ENCODE peak calls at places on chromosomes 3 and 15, in seven cellular contexts. T is Peyer's patch, J is tibial nerve, P is ovary, A is stomach, X is neuronal stem cell, Z is GM23248. I is an unnamed sample. For H3K4me1 and H3K36me3, the result is how much of the 10 kb centered on the place peaks cover.

GRCh38 chr3:189999718-190000117 is 121.0 kb downstream of the P3H2 start:
- DNase-seq in T (no peak), P (no peak), X (no peak), Z (no peak), J (no peak), A (no peak), I (no peak)

GRCh38 chr3:53594276-53594675 is 99.9 kb downstream of the CACNA1D start:
- DNase-seq in A (no peak), T (no peak), P (no peak), X (no peak), J (no peak), Z (no peak), I (no peak)

GRCh38 chr3:82015241-82015640 is 253.8 kb upstream of the GBE1 start:
- DNase-seq in J (no peak), X (no peak), P (no peak), A (no peak), Z (no peak), T (no peak), I (no peak)

GRCh38 chr3:162769559-162769958 is 1273.0 kb downstream of the OTOL1 start:
- DNase-seq in T (no peak), J (no peak), P (no peak), Z (peak), X (no peak), A (no peak), I (no peak)

GRCh38 chr3:195921334-195921771 is 13.0 kb upstream of the TNK2 start:
- DNase-seq in X (no peak), P (no peak), J (no peak), Z (peak), A (no peak), T (peak), I (no peak)

GRCh38 chr3:42256135-42256819 is 9.7 kb downstream of the CCK start:
- DNase-seq in T (no peak), P (no peak), X (no peak), J (no peak), A (no peak), Z (peak), I (no peak)

GRCh38 chr3:23761440-23761896 is 44.3 kb upstream of the UBE2E1 start:
- DNase-seq in Z (peak), A (no peak), T (peak), P (no peak), X (no peak), J (no peak), I (no peak)

GRCh38 chr3:28989646-28990089 is 291.2 kb upstream of the RBMS3 start:
- DNase-seq in J (no peak), T (no peak), X (no peak), P (no peak), Z (peak), A (no peak), I (no peak)

GRCh38 chr3:82067420-82067819 is 306.0 kb upstream of the GBE1 start:
- DNase-seq in A (no peak), J (no peak), X (no peak), Z (no peak), T (no peak), P (no peak), I (no peak)

GRCh38 chr3:95154775-95155174 is 1091.9 kb downstream of the NSUN3 start:
- DNase-seq in Z (no peak), J (no peak), T (no peak), P (no peak), A (no peak), X (no peak), I (no peak)

GRCh38 chr15:51203797-51204196 is 109.1 kb upstream of the TNFAIP8L3 start:
- DNase-seq in P (no peak), A (no peak), X (no peak), T (no peak), J (no peak), Z (peak), I (no peak)

GRCh38 chr15:70815604-70816003 is 38.4 kb downstream of the LARP6 start:
- DNase-seq in P (no peak), Z (no peak), X (no peak), A (no peak), J (no peak), T (no peak), I (no peak)

GRCh38 chr3:22175899-22176298 is 424.9 kb upstream of the ZNF385D start:
- DNase-seq in A (no peak), X (no peak), T (no peak), J (no peak), P (no peak), Z (peak), I (no peak)

GRCh38 chr15:62392411-62392810 is 227.3 kb upstream of the C2CD4B start:
- DNase-seq in T (peak), X (peak), Z (peak), J (no peak), P (no peak), A (no peak), I (peak)

GRCh38 chr15:51737538-51738305 is at the start of gene LYSMD2:
- DNase-seq in Z (peak), X (peak), T (peak), J (peak), A (peak), P (peak), I (peak)

GRCh38 chr3:57752307-57752706 is 3.8 kb upstream of the SLMAP start:
- DNase-seq in J (no peak), T (peak), X (no peak), A (no peak), Z (peak), P (no peak), I (no peak)

GRCh38 chr3:173618703-173619102 is 221.2 kb downstream of the NLGN1 start:
- DNase-seq in T (no peak), P (no peak), Z (no peak), J (no peak), A (no peak), X (no peak), I (peak)

DNA sequence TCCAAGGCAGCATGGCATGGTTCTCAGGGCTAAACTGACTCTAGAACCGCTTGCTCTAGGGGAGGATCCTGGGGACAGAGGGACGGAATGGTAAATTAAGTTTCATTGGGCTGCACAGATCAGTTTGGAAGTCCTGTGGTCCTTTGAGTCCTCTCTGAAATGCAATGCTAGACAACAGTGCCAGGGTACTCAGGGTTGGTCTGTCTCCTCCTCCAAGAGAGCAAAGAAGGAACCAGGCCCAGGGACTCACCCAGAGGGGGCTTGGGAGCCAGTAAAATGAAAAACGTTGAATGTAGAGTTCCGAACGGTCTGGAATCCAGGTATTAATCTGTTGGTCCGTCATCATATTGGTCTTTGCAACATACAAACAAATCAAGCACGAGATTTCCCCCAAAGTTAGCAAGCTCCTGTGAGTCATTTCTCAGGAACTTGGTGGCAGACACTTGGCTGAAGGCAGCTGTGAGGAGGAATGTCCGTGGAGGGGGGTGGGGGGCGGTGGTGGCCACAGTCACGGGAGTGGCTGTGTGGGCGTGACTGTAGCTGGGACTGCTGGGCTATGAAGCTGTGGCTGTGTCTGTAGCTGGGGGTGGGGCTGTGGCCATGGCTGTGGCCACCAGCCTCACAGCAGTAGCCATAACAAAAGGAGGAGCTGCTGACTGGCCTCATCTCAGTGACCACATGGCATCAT is 361.0 kb downstream of the SHQ1 start:
- DNase-seq in T (peak), J (no peak), Z (peak), P (peak), A (peak), X (no peak), I (peak)
- H3K4me1 ChIP-seq in T (under half), J (under half), Z (under half), P (under half), A (under half), X (under half), I (under half)

GRCh38 chr3:69439683-69440270 is 53.9 kb upstream of the FRMD4B start:
- DNase-seq in J (no peak), Z (peak), A (no peak), T (no peak), X (no peak), P (no peak), I (peak)
- H3K4me3 ChIP-seq in J (no peak), Z (peak), A (no peak), T (no peak), X (no peak), P (peak), I (peak)

GRCh38 chr3:13379191-13379830 is 40.8 kb downstream of the NUP210 start:
- DNase-seq in Z (peak), P (no peak), J (no peak), T (no peak), X (no peak), A (no peak), I (no peak)
- H3K36me3 ChIP-seq in Z (under half), P (under half), J (under half), T (under half), X (under half), A (under half), I (under half)

DNA sequence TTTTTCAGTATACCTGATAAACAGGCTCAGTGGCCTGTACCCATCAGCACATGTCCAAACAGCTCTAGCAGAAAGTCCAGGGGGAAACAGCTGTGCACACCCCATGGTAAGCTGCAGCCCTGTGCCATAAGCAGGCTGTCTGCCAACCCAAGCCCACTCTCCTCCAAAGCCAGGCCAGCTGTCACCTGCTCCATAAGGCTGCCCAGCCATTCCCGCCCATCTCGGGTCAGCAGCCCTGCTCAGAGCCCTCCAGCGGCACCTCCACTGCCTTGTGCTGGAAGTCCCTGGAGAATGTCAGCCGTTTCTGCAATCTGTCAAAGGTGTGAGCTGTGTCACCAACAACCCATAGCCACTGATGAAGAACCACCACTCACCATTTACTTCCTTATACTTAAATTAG is 82.0 kb downstream of the NTRK3 start:
- DNase-seq in P (no peak), J (no peak), T (no peak), A (no peak), Z (no peak), X (no peak), I (no peak)
- H3K4me1 ChIP-seq in P (under half), J (under half), T (under half), A (under half), Z (under half), X (under half), I (under half)

DNA sequence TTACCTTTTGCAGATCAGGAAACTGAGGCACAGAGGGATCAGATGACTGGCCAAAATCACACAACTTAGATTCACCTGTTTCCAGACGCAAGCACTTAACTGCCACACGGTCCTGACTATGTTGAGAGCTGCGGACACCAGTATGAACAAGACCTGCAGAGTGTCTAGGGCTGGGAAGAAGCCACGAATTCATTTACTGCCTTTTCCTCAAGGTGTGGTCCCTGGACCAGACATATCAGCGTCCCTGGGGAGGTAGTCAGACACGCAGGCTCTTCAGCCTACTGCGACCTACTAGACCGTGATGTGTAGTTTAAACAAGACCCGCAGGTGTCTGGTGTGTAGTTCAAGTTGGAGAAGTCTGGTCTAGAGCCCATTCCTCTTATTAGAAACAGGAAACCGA is 541 bp upstream of the SLC6A11 start:
- DNase-seq in P (no peak), T (no peak), Z (no peak), X (no peak), A (no peak), J (no peak), I (no peak)
- H3K4me3 ChIP-seq in P (no peak), T (no peak), Z (no peak), X (no peak), A (no peak), J (no peak), I (peak)

GRCh38 chr15:42253300-42253699 is 19.7 kb upstream of the GANC start:
- DNase-seq in Z (no peak), X (no peak), T (no peak), P (no peak), J (no peak), A (no peak), I (no peak)
- H3K36me3 ChIP-seq in Z (half or more), X (under half), T (under half), P (under half), J (under half), A (under half), I (under half)

GRCh38 chr3:45011756-45012441 is 14.2 kb upstream of the CLEC3B start:
- DNase-seq in X (no peak), J (no peak), P (peak), Z (peak), T (peak), A (peak), I (peak)
- H3K4me1 ChIP-seq in X (under half), J (under half), P (under half), Z (half or more), T (under half), A (under half), I (under half)

GRCh38 chr3:31297899-31298298 is 234.8 kb upstream of the STT3B start:
- DNase-seq in J (no peak), A (no peak), X (no peak), T (no peak), P (no peak), Z (no peak), I (no peak)

GRCh38 chr3:31290046-31290445 is 242.7 kb upstream of the STT3B start:
- DNase-seq in J (no peak), P (no peak), A (no peak), X (no peak), T (no peak), Z (no peak), I (no peak)

GRCh38 chr3:31295150-31295765 is 237.5 kb upstream of the STT3B start:
- DNase-seq in J (no peak), P (no peak), X (no peak), Z (no peak), A (no peak), T (no peak), I (no peak)

GRCh38 chr3:31291818-31292217 is 240.9 kb upstream of the STT3B start:
- DNase-seq in A (no peak), X (no peak), T (no peak), P (no peak), Z (no peak), J (no peak), I (no peak)

GRCh38 chr3:31294430-31295149 is 238.1 kb upstream of the STT3B start:
- DNase-seq in P (no peak), A (no peak), J (no peak), Z (no peak), X (no peak), T (no peak), I (no peak)
- H3K4me3 ChIP-seq in P (no peak), A (no peak), J (no peak), Z (no peak), X (no peak), T (no peak), I (no peak)

GRCh38 chr3:9780920-9781319 is 11.2 kb upstream of the CAMK1 start:
- DNase-seq in A (no peak), J (no peak), X (no peak), Z (no peak), P (no peak), T (no peak), I (no peak)

GRCh38 chr3:9781978-9782575 is 10.2 kb downstream of the TADA3 start:
- DNase-seq in X (no peak), T (no peak), A (no peak), J (no peak), Z (no peak), P (no peak), I (no peak)

GRCh38 chr3:9781551-9781950 is 10.7 kb downstream of the TADA3 start:
- DNase-seq in A (no peak), Z (no peak), X (no peak), P (no peak), J (no peak), T (no peak), I (no peak)

GRCh38 chr3:9783954-9784353 is 8.3 kb downstream of the TADA3 start:
- DNase-seq in Z (no peak), X (no peak), P (no peak), J (no peak), A (no peak), T (no peak), I (no peak)

GRCh38 chr3:9782777-9783176 is 9.5 kb downstream of the TADA3 start:
- DNase-seq in Z (no peak), J (no peak), A (no peak), X (no peak), T (no peak), P (no peak), I (no peak)
- H3K36me3 ChIP-seq in Z (under half), J (under half), A (under half), X (under half), T (under half), P (under half), I (under half)

GRCh38 chr3:197491478-197491877 is 64.3 kb downstream of the BDH1 start:
- DNase-seq in A (no peak), P (no peak), Z (no peak), J (no peak), X (no peak), T (no peak), I (no peak)
- H3K4me1 ChIP-seq in A (under half), P (under half), Z (under half), J (under half), X (under half), T (under half), I (under half)